ENCODE peak calls at places on chromosomes 6 and 20, in five cellular contexts. O is AG10803, S is tibial artery, R is fibroblast of pulmonary artery, C is cardiac fibroblast. Q is an unnamed sample.

GRCh38 chr6:7631466-7631865 is 41.5 kb downstream of the SNRNP48 start:
- DNase-seq in O (no peak), S (no peak), R (no peak), C (no peak), Q (no peak)

GRCh38 chr6:119575721-119576120 is 226.2 kb upstream of the MAN1A1 start:
- DNase-seq in O (peak), S (no peak), R (peak), C (peak), Q (peak)

GRCh38 chr20:46872315-46873211 is 22.1 kb upstream of the EYA2 start:
- DNase-seq in O (peak), S (no peak), R (peak), C (peak), Q (no peak)

GRCh38 chr20:48384147-48384818 is 443.5 kb downstream of the PREX1 start:
- DNase-seq in O (no peak), S (no peak), R (no peak), C (no peak), Q (no peak)

GRCh38 chr20:20452254-20452676 is 84.4 kb downstream of the INSM1 start:
- DNase-seq in O (peak), S (no peak), R (peak), C (peak), Q (peak)

GRCh38 chr6:13229205-13230085 is 98.9 kb downstream of the TBC1D7 start:
- DNase-seq in O (peak), S (no peak), R (peak), C (peak), Q (peak)

GRCh38 chr6:92577077-92577719 is 842.2 kb downstream of the EPHA7 start:
- DNase-seq in O (peak), S (no peak), R (no peak), C (peak), Q (peak)

GRCh38 chr6:43076928-43077809 is 1.1 kb downstream of the PTK7 start:
- DNase-seq in O (peak), S (no peak), R (peak), C (peak), Q (no peak)

GRCh38 chr20:24673678-24674570 is 204.5 kb downstream of the SYNDIG1 start:
- DNase-seq in O (peak), S (peak), R (peak), C (peak), Q (peak)

GRCh38 chr6:110053395-110054240 is 75.5 kb downstream of the GPR6 start:
- DNase-seq in O (peak), S (no peak), R (peak), C (peak), Q (peak)

GRCh38 chr6:116400376-116400775 is 29.6 kb downstream of the DSE start:
- DNase-seq in O (peak), S (no peak), R (peak), C (peak), Q (peak)

GRCh38 chr20:57473246-57474042 is 51.5 kb downstream of the CTCFL start:
- DNase-seq in O (no peak), S (peak), R (peak), C (peak), Q (peak)

GRCh38 chr6:50952092-50952932 is 133.6 kb downstream of the TFAP2B start:
- DNase-seq in O (peak), S (no peak), R (no peak), C (no peak), Q (peak)

GRCh38 chr6:169723991-169724553 is at the start of gene PHF10:
- DNase-seq in O (peak), S (peak), R (peak), C (peak), Q (peak)

GRCh38 chr6:132919476-132919875 is 105.1 kb downstream of the RPS12 start:
- DNase-seq in O (peak), S (peak), R (peak), C (peak), Q (peak)

GRCh38 chr6:5087389-5087788 is 2.2 kb downstream of the PPP1R3G start:
- DNase-seq in O (no peak), S (peak), R (no peak), C (no peak), Q (no peak)

GRCh38 chr6:126804255-126805064 is 314.0 kb upstream of the RSPO3 start:
- DNase-seq in O (peak), S (no peak), R (peak), C (peak), Q (peak)

GRCh38 chr20:688809-689208 is 13.2 kb upstream of the SCRT2 start:
- DNase-seq in O (no peak), S (no peak), R (no peak), C (no peak), Q (peak)

GRCh38 chr6:170231496-170232185 is 59.2 kb downstream of the DLL1 start:
- DNase-seq in O (peak), S (no peak), R (no peak), C (no peak), Q (peak)

GRCh38 chr6:170125447-170126300 is 165.2 kb downstream of the DLL1 start:
- DNase-seq in O (no peak), S (peak), R (no peak), C (no peak), Q (no peak)

GRCh38 chr6:42392871-42393270 is 58.9 kb downstream of the TRERF1 start:
- DNase-seq in O (no peak), S (no peak), R (no peak), C (no peak), Q (no peak)

GRCh38 chr6:35905841-35906498 is 14.9 kb downstream of the SRPK1 start:
- DNase-seq in O (no peak), S (no peak), R (no peak), C (no peak), Q (peak)

GRCh38 chr6:32522302-32523047 is 7.6 kb downstream of the HLA-DRB5 start:
- DNase-seq in O (no peak), S (no peak), R (no peak), C (no peak), Q (no peak)

GRCh38 chr6:5151955-5152401 is 66.8 kb downstream of the PPP1R3G start:
- DNase-seq in O (peak), S (no peak), R (peak), C (peak), Q (peak)

GRCh38 chr20:45354423-45355208 is 6.4 kb upstream of the SDC4 start:
- DNase-seq in O (no peak), S (peak), R (peak), C (peak), Q (peak)

GRCh38 chr6:142537612-142538478 is 236.0 kb downstream of the ADGRG6 start:
- DNase-seq in O (peak), S (no peak), R (peak), C (peak), Q (peak)

GRCh38 chr20:61118429-61119224 is 133.4 kb upstream of the CDH4 start:
- DNase-seq in O (peak), S (no peak), R (no peak), C (no peak), Q (no peak)

GRCh38 chr6:158389188-158389919 is 77.1 kb downstream of the TULP4 start:
- DNase-seq in O (no peak), S (no peak), R (peak), C (no peak), Q (no peak)

GRCh38 chr6:22043284-22043962 is 253.4 kb downstream of the PRL start:
- DNase-seq in O (no peak), S (no peak), R (peak), C (peak), Q (no peak)

GRCh38 chr6:83756565-83756964 is 47.7 kb upstream of the SNAP91 start:
- DNase-seq in O (no peak), S (no peak), R (no peak), C (no peak), Q (no peak)

GRCh38 chr20:475463-476357 is 13.4 kb upstream of the TBC1D20 start:
- DNase-seq in O (peak), S (no peak), R (no peak), C (peak), Q (no peak)

GRCh38 chr6:109892451-109893435 is 85.4 kb upstream of the GPR6 start:
- DNase-seq in O (no peak), S (no peak), R (no peak), C (no peak), Q (no peak)

GRCh38 chr20:50636601-50637539 is 54.5 kb downstream of the RIPOR3 start:
- DNase-seq in O (peak), S (no peak), R (no peak), C (no peak), Q (peak)

GRCh38 chr20:36092424-36093024 is 62.0 kb upstream of the EPB41L1 start:
- DNase-seq in O (no peak), S (no peak), R (no peak), C (no peak), Q (no peak)

GRCh38 chr20:43508604-43509040 is 1.1 kb downstream of the L3MBTL1 start:
- DNase-seq in O (no peak), S (no peak), R (peak), C (no peak), Q (peak)

GRCh38 chr6:121971886-121972285 is 427.6 kb upstream of the HSF2 start:
- DNase-seq in O (peak), S (no peak), R (peak), C (peak), Q (peak)

GRCh38 chr6:68159433-68159832 is 475.6 kb upstream of the ADGRB3 start:
- DNase-seq in O (no peak), S (no peak), R (no peak), C (no peak), Q (no peak)

DNA sequence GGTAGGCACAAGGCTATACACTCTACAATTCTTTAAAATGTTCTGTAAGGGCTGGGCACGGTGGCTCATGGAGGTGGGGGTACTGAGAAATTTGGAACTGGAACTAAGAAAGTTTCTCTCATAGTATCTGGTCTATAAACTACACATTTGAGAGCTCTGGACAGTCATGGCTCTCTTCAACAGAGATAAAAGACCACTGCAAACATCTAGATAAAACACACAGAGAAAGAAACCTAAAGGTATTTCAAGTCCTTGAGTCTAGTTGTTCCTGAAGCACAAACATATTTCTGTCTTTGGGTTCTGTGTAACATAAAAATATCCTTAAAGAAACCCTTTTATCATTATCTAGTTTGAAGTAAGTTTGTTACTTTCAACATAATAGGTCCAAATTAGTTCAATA is 35.2 kb downstream of the ILRUN start:
- DNase-seq in O (no peak), S (no peak), R (no peak), C (no peak), Q (no peak)
- H3K4me3 ChIP-seq in O (no peak), S (no peak), R (no peak), C (no peak), Q (no peak)

GRCh38 chr6:17865243-17865642 is 122.2 kb downstream of the KIF13A start:
- DNase-seq in O (no peak), S (no peak), R (no peak), C (no peak), Q (no peak)

GRCh38 chr6:17865798-17866725 is 121.4 kb downstream of the KIF13A start:
- DNase-seq in O (peak), S (peak), R (peak), C (peak), Q (peak)

GRCh38 chr6:17866876-17867444 is 120.5 kb downstream of the KIF13A start:
- DNase-seq in O (no peak), S (no peak), R (no peak), C (peak), Q (peak)

GRCh38 chr6:17861361-17861760 is 126.1 kb downstream of the KIF13A start:
- DNase-seq in O (no peak), S (no peak), R (no peak), C (no peak), Q (no peak)

GRCh38 chr6:17863971-17864754 is 123.3 kb downstream of the KIF13A start:
- DNase-seq in O (peak), S (peak), R (peak), C (peak), Q (peak)
- TF ChIP-seq CTCF in O (no peak), S (no peak), R (no peak), C (no peak), Q (no peak)

GRCh38 chr6:3075522-3076113 is 7.3 kb downstream of the RIPK1 start:
- DNase-seq in O (peak), S (no peak), R (no peak), C (no peak), Q (peak)
- H3K4me3 ChIP-seq in O (no peak), S (no peak), R (no peak), C (no peak), Q (no peak)

GRCh38 chr6:71509142-71509541 is 220.5 kb downstream of the OGFRL1 start:
- DNase-seq in O (no peak), S (no peak), R (no peak), C (no peak), Q (no peak)

GRCh38 chr6:71513036-71513435 is 224.4 kb downstream of the OGFRL1 start:
- DNase-seq in O (no peak), S (no peak), R (no peak), C (no peak), Q (no peak)

GRCh38 chr6:71510856-71511255 is 222.2 kb downstream of the OGFRL1 start:
- DNase-seq in O (no peak), S (no peak), R (no peak), C (no peak), Q (no peak)

GRCh38 chr6:71512256-71512655 is 223.6 kb downstream of the OGFRL1 start:
- DNase-seq in O (no peak), S (no peak), R (no peak), C (no peak), Q (no peak)

DNA sequence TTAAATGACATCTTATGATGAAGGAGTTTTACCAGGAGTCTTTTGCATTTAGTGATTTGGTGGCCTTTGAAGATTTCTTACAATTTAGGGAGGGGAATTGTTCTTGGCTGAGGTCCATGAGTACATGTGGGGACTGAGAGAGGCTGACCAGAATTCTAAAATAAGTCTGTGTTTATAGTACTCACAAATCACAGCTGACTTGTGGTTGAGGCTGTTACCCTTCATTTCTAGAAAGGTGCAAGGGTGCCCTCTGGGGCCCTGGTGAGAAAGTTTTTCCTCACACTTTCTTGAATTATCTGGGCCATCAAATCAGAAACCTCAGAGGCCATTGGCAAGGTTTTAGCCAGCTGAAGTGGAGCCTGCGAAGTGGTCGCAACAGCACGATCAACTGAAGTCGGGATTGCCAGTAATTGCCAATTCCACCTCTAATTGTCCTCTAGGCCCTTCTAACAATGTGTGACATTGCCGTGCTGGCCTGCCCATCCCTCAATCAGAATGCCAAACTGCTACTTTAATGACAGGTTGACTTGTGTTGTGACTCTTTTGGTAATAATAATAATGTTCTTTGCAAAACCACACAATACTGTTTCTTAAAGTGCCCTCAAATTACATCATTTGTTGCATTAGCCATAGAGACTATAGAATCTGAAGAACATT is 221.6 kb downstream of the OGFRL1 start:
- DNase-seq in O (peak), S (peak), R (peak), C (peak), Q (peak)
- TF ChIP-seq CTCF in O (peak), S (peak), R (peak), C (peak), Q (peak)

GRCh38 chr6:149995235-149995750 is 30.0 kb downstream of the RAET1L start:
- DNase-seq in O (no peak), S (no peak), R (no peak), C (no peak), Q (no peak)

GRCh38 chr6:150002710-150003109 is 22.6 kb downstream of the RAET1L start:
- DNase-seq in O (no peak), S (no peak), R (no peak), C (no peak), Q (no peak)

GRCh38 chr6:150001295-150001990 is 23.9 kb downstream of the RAET1L start:
- DNase-seq in O (no peak), S (no peak), R (no peak), C (no peak), Q (peak)

GRCh38 chr6:149995971-149996370 is 29.4 kb downstream of the RAET1L start:
- DNase-seq in O (no peak), S (no peak), R (no peak), C (no peak), Q (no peak)

GRCh38 chr6:149999636-150000035 is 25.7 kb downstream of the RAET1L start:
- DNase-seq in O (no peak), S (no peak), R (no peak), C (no peak), Q (no peak)
- H3K4me3 ChIP-seq in O (no peak), S (no peak), R (no peak), C (no peak), Q (no peak)

DNA sequence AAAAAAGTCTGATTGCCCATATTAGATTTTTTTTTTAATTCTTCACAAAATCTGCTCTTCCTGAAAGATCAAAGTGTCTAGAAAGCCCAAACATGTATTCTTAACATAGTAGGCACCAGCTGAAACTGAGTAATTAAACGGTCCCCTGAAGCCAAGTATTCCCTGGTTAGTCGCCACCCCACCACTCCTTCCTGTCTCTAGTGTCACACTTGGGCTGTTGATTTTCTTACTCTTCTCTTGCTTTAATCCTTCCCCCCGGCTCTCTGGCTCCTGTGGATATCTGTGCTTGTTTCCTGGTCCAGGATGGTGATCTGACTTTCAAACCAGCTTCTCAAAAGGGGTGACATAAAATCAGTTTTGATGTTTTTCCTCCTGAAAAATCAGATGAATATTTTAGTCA is 162.9 kb downstream of the QKI start:
- DNase-seq in O (no peak), S (no peak), R (no peak), C (no peak), Q (no peak)
- TF ChIP-seq CTCF in O (no peak), S (no peak), R (no peak), C (no peak), Q (no peak)